ENCODE peak calls at places on chromosomes 12 and 14, in nine cellular contexts. J is activated naive CD8-positive, alpha-beta T cell treated with anti-CD3 and anti-CD28 coated beads, Interleukin-2, amount 50 U/mL, for 24 hours; N is amniotic stem cell; G is stimulated activated CD4-positive, alpha-beta T cell treated with anti-CD3 and anti-CD28 coated beads, Interleukin-15, amount 100 ng/mL, for 24 hours; Z is MV-4-11; E is hippocampal formation; A is activated naive CD4-positive, alpha-beta T cell treated with anti-CD3 and anti-CD28 coated beads, Interleukin-2, amount 10 ng/mL, durations not matched to agents 7 days and 5 days; Y is IMR-90; I is GDM1. W is an unnamed sample.

GRCh38 chr12:68971404-68971803 is 38.4 kb upstream of the CPM start:
- DNase-seq in J (no peak), N (no peak), G (no peak), Z (no peak), E (no peak), A (no peak), Y (peak), I (no peak), W (no peak)

GRCh38 chr14:56357478-56357877 is 222.1 kb upstream of the TMEM260 start:
- DNase-seq in J (no peak), N (no peak), G (no peak), Z (no peak), E (peak), A (no peak), Y (no peak), I (no peak), W (no peak)

GRCh38 chr12:6444031-6444430 is 724 bp upstream of the CD27 start:
- DNase-seq in J (no peak), N (no peak), G (peak), Z (no peak), E (no peak), A (no peak), Y (no peak), I (no peak), W (no peak)

GRCh38 chr14:79011091-79011919 is 841.1 kb downstream of the NRXN3 start:
- DNase-seq in J (no peak), N (peak), G (peak), Z (no peak), E (no peak), A (no peak), Y (peak), I (no peak), W (no peak)

GRCh38 chr12:115078988-115079387 is 395.0 kb upstream of the TBX3 start:
- DNase-seq in J (no peak), N (no peak), G (no peak), Z (no peak), E (no peak), A (no peak), Y (no peak), I (no peak), W (no peak)

GRCh38 chr14:79144891-79145290 is 974.7 kb downstream of the NRXN3 start:
- DNase-seq in J (no peak), N (no peak), G (no peak), Z (no peak), E (no peak), A (no peak), Y (peak), I (no peak), W (no peak)

GRCh38 chr12:66409195-66409871 is 107.0 kb downstream of the HELB start:
- DNase-seq in J (peak), N (peak), G (peak), Z (peak), E (no peak), A (peak), Y (peak), I (peak), W (no peak)

GRCh38 chr12:89883630-89884364 is 175.2 kb upstream of the ATP2B1 start:
- DNase-seq in J (no peak), N (no peak), G (no peak), Z (no peak), E (no peak), A (no peak), Y (peak), I (no peak), W (no peak)

GRCh38 chr12:54383041-54383609 is 1.4 kb downstream of the ZNF385A start:
- DNase-seq in J (no peak), N (peak), G (peak), Z (peak), E (no peak), A (no peak), Y (peak), I (peak), W (no peak)

GRCh38 chr12:104452046-104452445 is 4.7 kb upstream of the CHST11 start:
- DNase-seq in J (no peak), N (no peak), G (no peak), Z (no peak), E (no peak), A (no peak), Y (no peak), I (no peak), W (no peak)

GRCh38 chr12:75814856-75815754 is 216.5 kb downstream of the PHLDA1 start:
- DNase-seq in J (no peak), N (peak), G (no peak), Z (peak), E (no peak), A (no peak), Y (peak), I (no peak), W (no peak)

GRCh38 chr14:88363624-88364023 is 21.8 kb upstream of the SPATA7 start:
- DNase-seq in J (no peak), N (no peak), G (no peak), Z (no peak), E (no peak), A (no peak), Y (no peak), I (no peak), W (no peak)

GRCh38 chr12:65811968-65812700 is 12.1 kb upstream of the HMGA2 start:
- DNase-seq in J (no peak), N (no peak), G (no peak), Z (no peak), E (no peak), A (no peak), Y (no peak), I (no peak), W (no peak)

GRCh38 chr14:105193916-105194782 is 13.0 kb upstream of the NUDT14 start:
- DNase-seq in J (peak), N (no peak), G (peak), Z (no peak), E (no peak), A (peak), Y (peak), I (no peak), W (no peak)

GRCh38 chr14:90596733-90597132 is 199.9 kb downstream of the CALM1 start:
- DNase-seq in J (no peak), N (no peak), G (no peak), Z (no peak), E (no peak), A (no peak), Y (no peak), I (no peak), W (no peak)

GRCh38 chr12:57471-57980 is 9.0 kb upstream of the IQSEC3 start:
- DNase-seq in J (no peak), N (no peak), G (no peak), Z (no peak), E (no peak), A (no peak), Y (no peak), I (no peak), W (no peak)

GRCh38 chr12:89695100-89695499 is 13.5 kb downstream of the ATP2B1 start:
- DNase-seq in J (no peak), N (no peak), G (no peak), Z (no peak), E (no peak), A (no peak), Y (peak), I (no peak), W (no peak)

GRCh38 chr12:8779862-8780261 is 42.6 kb upstream of the A2ML1 start:
- DNase-seq in J (no peak), N (no peak), G (no peak), Z (no peak), E (no peak), A (no peak), Y (no peak), I (no peak), W (no peak)

GRCh38 chr14:92759300-92759678 is 10.9 kb upstream of the LGMN start:
- DNase-seq in J (peak), N (no peak), G (peak), Z (peak), E (no peak), A (peak), Y (peak), I (no peak), W (no peak)

GRCh38 chr12:84874125-84874824 is 38.3 kb downstream of the SLC6A15 start:
- DNase-seq in J (no peak), N (peak), G (no peak), Z (peak), E (peak), A (no peak), Y (peak), I (no peak), W (no peak)

GRCh38 chr14:57879516-57879915 is 13.6 kb upstream of the SLC35F4 start:
- DNase-seq in J (no peak), N (no peak), G (no peak), Z (no peak), E (no peak), A (no peak), Y (no peak), I (no peak), W (no peak)